ENCODE peak calls at places on chromosomes 16 and 17, in nine cellular contexts. One of them, this sample, is unnamed.

GRCh38 chr16:62829084-62829483 is 792.8 kb upstream of the CDH8 start:
- DNase-seq in fibroblast of lung: no peak
- DNase-seq in GM23338: no peak
- DNase-seq in MM.1S: no peak
- DNase-seq in OCI-LY7: no peak
- DNase-seq in PC-3: no peak
- DNase-seq in neural progenitor cell: no peak
- DNase-seq in H9: no peak
- DNase-seq in K562: no peak
- DNase-seq in this sample: no peak

GRCh38 chr17:69336996-69337395 is 10.1 kb upstream of the ABCA5 start:
- DNase-seq in MM.1S: no peak
- DNase-seq in PC-3: no peak
- DNase-seq in GM23338: no peak
- DNase-seq in fibroblast of lung: no peak
- DNase-seq in H9: no peak
- DNase-seq in OCI-LY7: no peak
- DNase-seq in neural progenitor cell: no peak
- DNase-seq in K562: no peak
- DNase-seq in this sample: no peak

GRCh38 chr16:15650698-15651161 is 685 bp downstream of the NDE1 start:
- DNase-seq in fibroblast of lung: peak
- DNase-seq in GM23338: peak
- DNase-seq in K562: peak
- DNase-seq in H9: peak
- DNase-seq in MM.1S: peak
- DNase-seq in OCI-LY7: peak
- DNase-seq in PC-3: peak
- DNase-seq in neural progenitor cell: peak
- DNase-seq in this sample: peak

GRCh38 chr16:82699262-82699661 is 72.5 kb downstream of the CDH13 start:
- DNase-seq in OCI-LY7: no peak
- DNase-seq in H9: no peak
- DNase-seq in GM23338: no peak
- DNase-seq in fibroblast of lung: no peak
- DNase-seq in K562: no peak
- DNase-seq in neural progenitor cell: no peak
- DNase-seq in PC-3: no peak
- DNase-seq in MM.1S: no peak
- DNase-seq in this sample: no peak

GRCh38 chr17:5422505-5422904 is 2.5 kb downstream of the RPAIN start:
- DNase-seq in OCI-LY7: no peak
- DNase-seq in K562: no peak
- DNase-seq in MM.1S: no peak
- DNase-seq in neural progenitor cell: no peak
- DNase-seq in PC-3: peak
- DNase-seq in fibroblast of lung: peak
- DNase-seq in H9: no peak
- DNase-seq in GM23338: no peak
- DNase-seq in this sample: no peak

GRCh38 chr17:68698761-68699160 is 97.6 kb upstream of the FAM20A start:
- DNase-seq in neural progenitor cell: no peak
- DNase-seq in fibroblast of lung: no peak
- DNase-seq in PC-3: no peak
- DNase-seq in GM23338: no peak
- DNase-seq in K562: no peak
- DNase-seq in H9: no peak
- DNase-seq in OCI-LY7: no peak
- DNase-seq in MM.1S: no peak
- DNase-seq in this sample: no peak

GRCh38 chr16:4373909-4374742 is 2.5 kb downstream of the VASN start:
- DNase-seq in H9: peak
- DNase-seq in K562: peak
- DNase-seq in PC-3: peak
- DNase-seq in fibroblast of lung: peak
- DNase-seq in neural progenitor cell: peak
- DNase-seq in MM.1S: no peak
- DNase-seq in OCI-LY7: no peak
- DNase-seq in GM23338: peak
- DNase-seq in this sample: no peak

GRCh38 chr16:85398050-85398451 is 215.1 kb upstream of the GSE1 start:
- DNase-seq in GM23338: no peak
- DNase-seq in OCI-LY7: no peak
- DNase-seq in H9: no peak
- DNase-seq in K562: no peak
- DNase-seq in fibroblast of lung: no peak
- DNase-seq in PC-3: no peak
- DNase-seq in neural progenitor cell: no peak
- DNase-seq in MM.1S: no peak
- DNase-seq in this sample: no peak

GRCh38 chr16:369866-370436 is 387 bp downstream of the MRPL28 start:
- DNase-seq in fibroblast of lung: peak
- DNase-seq in OCI-LY7: no peak
- DNase-seq in H9: no peak
- DNase-seq in PC-3: peak
- DNase-seq in GM23338: peak
- DNase-seq in neural progenitor cell: peak
- DNase-seq in K562: peak
- DNase-seq in MM.1S: no peak
- DNase-seq in this sample: peak

GRCh38 chr17:4932756-4933155 is 679 bp downstream of the GP1BA start:
- DNase-seq in MM.1S: no peak
- DNase-seq in PC-3: no peak
- DNase-seq in OCI-LY7: no peak
- DNase-seq in neural progenitor cell: no peak
- DNase-seq in GM23338: no peak
- DNase-seq in H9: no peak
- DNase-seq in K562: no peak
- DNase-seq in fibroblast of lung: no peak
- DNase-seq in this sample: no peak

GRCh38 chr17:15914400-15915165 is 30.3 kb upstream of the ADORA2B start:
- DNase-seq in PC-3: peak
- DNase-seq in GM23338: no peak
- DNase-seq in fibroblast of lung: peak
- DNase-seq in H9: no peak
- DNase-seq in OCI-LY7: no peak
- DNase-seq in neural progenitor cell: no peak
- DNase-seq in K562: no peak
- DNase-seq in MM.1S: no peak
- DNase-seq in this sample: no peak

GRCh38 chr17:17759164-17759563 is 77.6 kb downstream of the SREBF1 start:
- DNase-seq in MM.1S: no peak
- DNase-seq in GM23338: no peak
- DNase-seq in K562: no peak
- DNase-seq in OCI-LY7: no peak
- DNase-seq in H9: no peak
- DNase-seq in neural progenitor cell: no peak
- DNase-seq in fibroblast of lung: no peak
- DNase-seq in PC-3: no peak
- DNase-seq in this sample: no peak

GRCh38 chr17:65290616-65291015 is 153.4 kb downstream of the RGS9 start:
- DNase-seq in K562: no peak
- DNase-seq in PC-3: no peak
- DNase-seq in H9: no peak
- DNase-seq in GM23338: no peak
- DNase-seq in neural progenitor cell: no peak
- DNase-seq in OCI-LY7: no peak
- DNase-seq in MM.1S: no peak
- DNase-seq in fibroblast of lung: no peak
- DNase-seq in this sample: no peak

GRCh38 chr16:52283018-52283417 is 263.9 kb downstream of the TOX3 start:
- DNase-seq in fibroblast of lung: peak
- DNase-seq in MM.1S: no peak
- DNase-seq in PC-3: no peak
- DNase-seq in K562: no peak
- DNase-seq in H9: no peak
- DNase-seq in neural progenitor cell: no peak
- DNase-seq in OCI-LY7: no peak
- DNase-seq in GM23338: no peak
- DNase-seq in this sample: no peak

GRCh38 chr17:43943769-43944418 is 1.6 kb upstream of the PPY start:
- DNase-seq in neural progenitor cell: peak
- DNase-seq in GM23338: peak
- DNase-seq in H9: peak
- DNase-seq in K562: peak
- DNase-seq in fibroblast of lung: peak
- DNase-seq in PC-3: peak
- DNase-seq in OCI-LY7: peak
- DNase-seq in MM.1S: peak
- DNase-seq in this sample: peak
- H2AFZ ChIP-seq in neural progenitor cell: no peak
- H2AFZ ChIP-seq in GM23338: no peak
- H2AFZ ChIP-seq in H9: no peak
- H2AFZ ChIP-seq in K562: no peak
- H2AFZ ChIP-seq in fibroblast of lung: no peak
- H2AFZ ChIP-seq in PC-3: no peak
- H2AFZ ChIP-seq in OCI-LY7: no peak
- H2AFZ ChIP-seq in MM.1S: peak
- H2AFZ ChIP-seq in this sample: no peak

GRCh38 chr17:57607553-57608120 is 137.5 kb downstream of the CCDC182 start:
- DNase-seq in MM.1S: no peak
- DNase-seq in neural progenitor cell: no peak
- DNase-seq in H9: no peak
- DNase-seq in PC-3: peak
- DNase-seq in OCI-LY7: no peak
- DNase-seq in K562: no peak
- DNase-seq in fibroblast of lung: no peak
- DNase-seq in GM23338: no peak
- DNase-seq in this sample: no peak

GRCh38 chr17:57606111-57606875 is 138.8 kb downstream of the CCDC182 start:
- DNase-seq in neural progenitor cell: no peak
- DNase-seq in MM.1S: peak
- DNase-seq in PC-3: no peak
- DNase-seq in OCI-LY7: peak
- DNase-seq in K562: no peak
- DNase-seq in GM23338: no peak
- DNase-seq in fibroblast of lung: no peak
- DNase-seq in H9: no peak
- DNase-seq in this sample: no peak

GRCh38 chr17:57604771-57605733 is 140.0 kb downstream of the CCDC182 start:
- DNase-seq in PC-3: no peak
- DNase-seq in OCI-LY7: peak
- DNase-seq in MM.1S: peak
- DNase-seq in neural progenitor cell: peak
- DNase-seq in fibroblast of lung: peak
- DNase-seq in K562: no peak
- DNase-seq in GM23338: peak
- DNase-seq in H9: no peak
- DNase-seq in this sample: peak

GRCh38 chr17:57603978-57604377 is 141.1 kb downstream of the CCDC182 start:
- DNase-seq in K562: no peak
- DNase-seq in H9: no peak
- DNase-seq in PC-3: no peak
- DNase-seq in OCI-LY7: peak
- DNase-seq in fibroblast of lung: no peak
- DNase-seq in MM.1S: peak
- DNase-seq in GM23338: no peak
- DNase-seq in neural progenitor cell: no peak
- DNase-seq in this sample: no peak

DNA sequence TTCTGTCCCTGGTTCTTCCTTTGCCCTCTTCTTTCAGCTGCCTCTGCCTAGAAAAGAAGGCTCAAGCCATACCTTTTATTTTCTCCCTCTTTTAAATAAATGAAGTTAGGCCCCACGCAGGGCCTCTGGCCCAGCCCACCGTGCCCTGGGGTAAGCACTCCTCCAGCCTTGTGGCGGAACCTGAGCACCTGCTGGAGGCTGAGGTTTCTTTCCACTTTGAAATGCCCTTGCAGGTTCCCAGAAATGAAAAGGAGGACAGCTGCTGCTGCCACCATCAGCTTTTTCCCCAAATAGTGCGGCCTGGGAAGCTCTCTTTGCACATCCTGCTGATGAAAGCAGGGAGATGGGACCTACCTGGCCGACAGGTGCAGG is 139.4 kb downstream of the CCDC182 start:
- DNase-seq in GM23338: no peak
- DNase-seq in neural progenitor cell: no peak
- DNase-seq in MM.1S: no peak
- DNase-seq in fibroblast of lung: no peak
- DNase-seq in H9: no peak
- DNase-seq in K562: no peak
- DNase-seq in OCI-LY7: no peak
- DNase-seq in PC-3: no peak
- DNase-seq in this sample: no peak
- H2AFZ ChIP-seq in GM23338: no peak
- H2AFZ ChIP-seq in neural progenitor cell: no peak
- H2AFZ ChIP-seq in MM.1S: peak
- H2AFZ ChIP-seq in fibroblast of lung: no peak
- H2AFZ ChIP-seq in H9: no peak
- H2AFZ ChIP-seq in K562: no peak
- H2AFZ ChIP-seq in OCI-LY7: no peak
- H2AFZ ChIP-seq in PC-3: no peak
- H2AFZ ChIP-seq in this sample: peak

DNA sequence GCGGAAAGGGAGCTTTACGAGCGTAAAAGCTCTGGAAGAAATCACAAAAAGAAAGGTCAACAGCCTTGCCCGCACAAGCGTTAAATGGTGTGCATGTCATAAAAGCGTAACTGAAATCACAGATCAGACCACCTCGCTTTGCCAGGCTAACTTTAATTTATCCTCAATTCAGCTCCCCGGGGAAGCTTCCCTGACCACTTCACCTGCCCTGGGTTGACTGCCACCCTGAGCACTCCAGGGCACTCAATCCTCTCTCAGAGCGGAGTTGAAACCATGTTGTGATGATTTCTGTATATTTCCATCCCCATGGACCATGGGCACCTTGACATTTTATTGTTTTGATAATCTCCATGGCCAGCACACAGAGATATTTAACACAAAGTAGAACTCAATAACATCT is 16.1 kb upstream of the NAGS start:
- DNase-seq in OCI-LY7: no peak
- DNase-seq in fibroblast of lung: no peak
- DNase-seq in neural progenitor cell: no peak
- DNase-seq in PC-3: no peak
- DNase-seq in K562: no peak
- DNase-seq in MM.1S: no peak
- DNase-seq in H9: no peak
- DNase-seq in GM23338: no peak
- DNase-seq in this sample: no peak
- H2AFZ ChIP-seq in OCI-LY7: no peak
- H2AFZ ChIP-seq in fibroblast of lung: no peak
- H2AFZ ChIP-seq in neural progenitor cell: no peak
- H2AFZ ChIP-seq in PC-3: no peak
- H2AFZ ChIP-seq in K562: no peak
- H2AFZ ChIP-seq in MM.1S: no peak
- H2AFZ ChIP-seq in H9: no peak
- H2AFZ ChIP-seq in GM23338: no peak
- H2AFZ ChIP-seq in this sample: no peak

DNA sequence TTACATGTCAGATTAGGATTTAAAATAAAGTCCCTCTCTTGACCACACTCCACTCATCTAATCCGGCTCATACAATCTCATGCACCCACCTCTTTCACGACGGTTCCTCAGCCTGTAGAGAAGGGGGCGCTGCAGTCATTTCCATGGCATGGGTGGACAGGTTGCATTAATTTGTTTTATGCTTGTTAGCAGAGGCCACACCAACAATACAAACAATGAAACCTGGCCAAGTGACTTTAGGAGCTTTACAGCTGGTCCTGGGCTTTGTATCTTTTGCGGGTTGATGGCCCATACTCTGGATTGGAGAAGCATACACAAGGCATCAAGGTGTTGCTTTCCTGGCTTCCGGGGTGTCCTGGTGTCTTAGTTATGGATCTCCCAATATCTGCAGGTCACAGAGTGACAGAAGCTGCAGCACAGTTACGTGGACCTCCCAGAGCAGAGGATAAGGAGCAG is 9.7 kb upstream of the SNF8 start:
- DNase-seq in H9: peak
- DNase-seq in fibroblast of lung: peak
- DNase-seq in K562: peak
- DNase-seq in MM.1S: no peak
- DNase-seq in neural progenitor cell: peak
- DNase-seq in OCI-LY7: peak
- DNase-seq in PC-3: peak
- DNase-seq in GM23338: peak
- DNase-seq in this sample: no peak
- H2AFZ ChIP-seq in H9: peak
- H2AFZ ChIP-seq in fibroblast of lung: no peak
- H2AFZ ChIP-seq in K562: peak
- H2AFZ ChIP-seq in MM.1S: no peak
- H2AFZ ChIP-seq in neural progenitor cell: peak
- H2AFZ ChIP-seq in OCI-LY7: no peak
- H2AFZ ChIP-seq in PC-3: peak
- H2AFZ ChIP-seq in GM23338: peak
- H2AFZ ChIP-seq in this sample: no peak

This sample was measured in SK-N-SH.